ENCODE peak calls at places on chromosomes 7 and 10, in ten cellular contexts. One of them, this sample, is unnamed.

GRCh38 chr7:4631664-4632171 is 50.4 kb upstream of the FOXK1 start:
- DNase-seq in HCT116: peak; percentile 85
- DNase-seq in SK-N-SH: peak; percentile 88
- DNase-seq in H1: peak; percentile 57
- DNase-seq in A549: peak; percentile 98
- DNase-seq in GM12878: no peak
- DNase-seq in K562: peak; percentile 46
- DNase-seq in endothelial cell of umbilical vein: peak; percentile 76
- DNase-seq in NB4: peak; percentile 44
- DNase-seq in HepG2: peak; percentile 84
- DNase-seq in this sample: peak; percentile 67

GRCh38 chr10:131902211-131902610 is 1.4 kb downstream of the PPP2R2D start:
- DNase-seq in HCT116: no peak
- DNase-seq in SK-N-SH: no peak
- DNase-seq in H1: no peak
- DNase-seq in A549: no peak
- DNase-seq in GM12878: no peak
- DNase-seq in K562: no peak
- DNase-seq in endothelial cell of umbilical vein: no peak
- DNase-seq in NB4: peak; percentile 63
- DNase-seq in HepG2: no peak
- DNase-seq in this sample: no peak

GRCh38 chr7:124965553-124965952 is 35.9 kb upstream of the POT1 start:
- DNase-seq in HCT116: no peak
- DNase-seq in SK-N-SH: no peak
- DNase-seq in H1: no peak
- DNase-seq in A549: no peak
- DNase-seq in GM12878: no peak
- DNase-seq in K562: no peak
- DNase-seq in endothelial cell of umbilical vein: no peak
- DNase-seq in NB4: no peak
- DNase-seq in HepG2: no peak
- DNase-seq in this sample: no peak

GRCh38 chr10:71765176-71765906 is 8.0 kb downstream of the VSIR start:
- DNase-seq in HCT116: no peak
- DNase-seq in SK-N-SH: no peak
- DNase-seq in H1: no peak
- DNase-seq in A549: no peak
- DNase-seq in GM12878: no peak
- DNase-seq in K562: no peak
- DNase-seq in endothelial cell of umbilical vein: no peak
- DNase-seq in NB4: peak; percentile 94
- DNase-seq in HepG2: peak; percentile 15
- DNase-seq in this sample: no peak

GRCh38 chr10:68137174-68137573 is 27.9 kb downstream of the MYPN start:
- DNase-seq in HCT116: no peak
- DNase-seq in SK-N-SH: no peak
- DNase-seq in H1: no peak
- DNase-seq in A549: no peak
- DNase-seq in GM12878: no peak
- DNase-seq in K562: no peak
- DNase-seq in endothelial cell of umbilical vein: no peak
- DNase-seq in NB4: no peak
- DNase-seq in HepG2: no peak
- DNase-seq in this sample: no peak

GRCh38 chr10:47381427-47382379 is 2.4 kb downstream of the ZNF488 start:
- DNase-seq in HCT116: no peak
- DNase-seq in SK-N-SH: peak; percentile 7
- DNase-seq in H1: no peak
- DNase-seq in A549: no peak
- DNase-seq in GM12878: no peak
- DNase-seq in K562: no peak
- DNase-seq in endothelial cell of umbilical vein: no peak
- DNase-seq in NB4: no peak
- DNase-seq in HepG2: no peak
- DNase-seq in this sample: no peak

GRCh38 chr7:135964791-135965190 is 12.4 kb downstream of the MTPN start:
- DNase-seq in HCT116: no peak
- DNase-seq in SK-N-SH: no peak
- DNase-seq in H1: no peak
- DNase-seq in A549: no peak
- DNase-seq in GM12878: no peak
- DNase-seq in K562: no peak
- DNase-seq in endothelial cell of umbilical vein: no peak
- DNase-seq in NB4: no peak
- DNase-seq in HepG2: no peak
- DNase-seq in this sample: no peak

GRCh38 chr10:86179961-86180360 is 186.6 kb downstream of the GRID1 start:
- DNase-seq in HCT116: no peak
- DNase-seq in SK-N-SH: no peak
- DNase-seq in H1: no peak
- DNase-seq in A549: no peak
- DNase-seq in GM12878: no peak
- DNase-seq in K562: no peak
- DNase-seq in endothelial cell of umbilical vein: no peak
- DNase-seq in NB4: no peak
- DNase-seq in HepG2: no peak
- DNase-seq in this sample: no peak

DNA sequence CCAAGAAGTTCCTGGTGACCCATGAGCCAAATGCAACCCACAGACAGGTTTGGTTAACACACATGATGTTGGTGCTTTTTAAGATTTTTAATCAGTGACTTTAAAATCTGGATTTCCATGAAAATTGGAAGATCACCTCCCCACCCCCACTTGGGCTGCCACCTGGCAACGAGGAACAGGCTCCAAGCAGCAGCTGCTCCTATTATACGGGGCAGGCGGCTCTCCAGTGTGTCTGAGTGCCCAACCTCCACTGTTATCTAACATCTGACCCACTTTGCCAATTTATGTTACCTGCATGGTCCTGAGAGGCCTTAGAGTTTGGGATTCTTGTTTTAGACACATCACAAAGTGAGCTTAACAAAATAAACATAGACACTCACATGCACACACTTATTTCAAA is 56.4 kb downstream of the SGMS1 start:
- DNase-seq in HCT116: no peak
- DNase-seq in SK-N-SH: no peak
- DNase-seq in H1: no peak
- DNase-seq in A549: no peak
- DNase-seq in GM12878: no peak
- DNase-seq in K562: no peak
- DNase-seq in endothelial cell of umbilical vein: no peak
- DNase-seq in NB4: no peak
- DNase-seq in HepG2: no peak
- DNase-seq in this sample: no peak
- TF ChIP-seq MAX in HCT116: no peak
- TF ChIP-seq MAX in SK-N-SH: no peak
- TF ChIP-seq MAX in H1: no peak
- TF ChIP-seq MAX in A549: no peak
- TF ChIP-seq MAX in GM12878: no peak
- TF ChIP-seq MAX in K562: no peak
- TF ChIP-seq MAX in endothelial cell of umbilical vein: no peak
- TF ChIP-seq MAX in NB4: no peak
- TF ChIP-seq MAX in HepG2: no peak
- TF ChIP-seq MAX in this sample: no peak

GRCh38 chr10:93751074-93751572 is 6.6 kb upstream of the LGI1 start:
- DNase-seq in HCT116: no peak
- DNase-seq in SK-N-SH: no peak
- DNase-seq in H1: no peak
- DNase-seq in A549: no peak
- DNase-seq in GM12878: no peak
- DNase-seq in K562: no peak
- DNase-seq in endothelial cell of umbilical vein: no peak
- DNase-seq in NB4: no peak
- DNase-seq in HepG2: no peak
- DNase-seq in this sample: no peak

GRCh38 chr10:93753621-93754250 is 4.0 kb upstream of the LGI1 start:
- DNase-seq in HCT116: no peak
- DNase-seq in SK-N-SH: no peak
- DNase-seq in H1: no peak
- DNase-seq in A549: no peak
- DNase-seq in GM12878: no peak
- DNase-seq in K562: no peak
- DNase-seq in endothelial cell of umbilical vein: no peak
- DNase-seq in NB4: no peak
- DNase-seq in HepG2: no peak
- DNase-seq in this sample: no peak

GRCh38 chr10:93754761-93755160 is 3.0 kb upstream of the LGI1 start:
- DNase-seq in HCT116: no peak
- DNase-seq in SK-N-SH: no peak
- DNase-seq in H1: no peak
- DNase-seq in A549: no peak
- DNase-seq in GM12878: no peak
- DNase-seq in K562: no peak
- DNase-seq in endothelial cell of umbilical vein: no peak
- DNase-seq in NB4: no peak
- DNase-seq in HepG2: no peak
- DNase-seq in this sample: no peak

GRCh38 chr10:93751832-93752231 is 5.9 kb upstream of the LGI1 start:
- DNase-seq in HCT116: peak; percentile 34
- DNase-seq in SK-N-SH: peak; percentile 55
- DNase-seq in H1: no peak
- DNase-seq in A549: peak; percentile 61
- DNase-seq in GM12878: no peak
- DNase-seq in K562: peak; percentile 29
- DNase-seq in endothelial cell of umbilical vein: peak; percentile 12
- DNase-seq in NB4: peak; percentile 24
- DNase-seq in HepG2: no peak
- DNase-seq in this sample: peak; percentile 42

GRCh38 chr10:93752761-93753160 is 5.0 kb upstream of the LGI1 start:
- DNase-seq in HCT116: peak; percentile 49
- DNase-seq in SK-N-SH: no peak
- DNase-seq in H1: no peak
- DNase-seq in A549: peak; percentile 45
- DNase-seq in GM12878: no peak
- DNase-seq in K562: no peak
- DNase-seq in endothelial cell of umbilical vein: peak; percentile 3
- DNase-seq in NB4: peak; percentile 14
- DNase-seq in HepG2: no peak
- DNase-seq in this sample: no peak
- TF ChIP-seq MAX in HCT116: no peak
- TF ChIP-seq MAX in SK-N-SH: no peak
- TF ChIP-seq MAX in H1: no peak
- TF ChIP-seq MAX in A549: no peak
- TF ChIP-seq MAX in GM12878: no peak
- TF ChIP-seq MAX in K562: no peak
- TF ChIP-seq MAX in endothelial cell of umbilical vein: no peak
- TF ChIP-seq MAX in NB4: no peak
- TF ChIP-seq MAX in HepG2: no peak
- TF ChIP-seq MAX in this sample: no peak

GRCh38 chr10:79445708-79446450 is 455 bp upstream of the ZCCHC24 start:
- DNase-seq in HCT116: peak; percentile 92
- DNase-seq in SK-N-SH: peak; percentile 96
- DNase-seq in H1: peak; percentile 92
- DNase-seq in A549: peak; percentile 95
- DNase-seq in GM12878: peak; percentile 82
- DNase-seq in K562: peak; percentile 99
- DNase-seq in endothelial cell of umbilical vein: peak; percentile 98
- DNase-seq in NB4: peak; percentile 99
- DNase-seq in HepG2: peak; percentile 96
- DNase-seq in this sample: peak; percentile 98

GRCh38 chr10:79444243-79445119 is 943 bp downstream of the ZCCHC24 start:
- DNase-seq in HCT116: no peak
- DNase-seq in SK-N-SH: peak; percentile 78
- DNase-seq in H1: no peak
- DNase-seq in A549: peak; percentile 74
- DNase-seq in GM12878: no peak
- DNase-seq in K562: peak; percentile 79
- DNase-seq in endothelial cell of umbilical vein: peak; percentile 33
- DNase-seq in NB4: peak; percentile 96
- DNase-seq in HepG2: no peak
- DNase-seq in this sample: peak; percentile 67

GRCh38 chr10:79445217-79445707 is at the start of gene ZCCHC24:
- DNase-seq in HCT116: peak; percentile 22
- DNase-seq in SK-N-SH: no peak
- DNase-seq in H1: no peak
- DNase-seq in A549: peak; percentile 55
- DNase-seq in GM12878: no peak
- DNase-seq in K562: no peak
- DNase-seq in endothelial cell of umbilical vein: peak; percentile 34
- DNase-seq in NB4: peak; percentile 68
- DNase-seq in HepG2: no peak
- DNase-seq in this sample: peak; percentile 65

GRCh38 chr10:79447911-79448731 is 2.7 kb upstream of the ZCCHC24 start:
- DNase-seq in HCT116: no peak
- DNase-seq in SK-N-SH: no peak
- DNase-seq in H1: no peak
- DNase-seq in A549: no peak
- DNase-seq in GM12878: no peak
- DNase-seq in K562: no peak
- DNase-seq in endothelial cell of umbilical vein: no peak
- DNase-seq in NB4: no peak
- DNase-seq in HepG2: no peak
- DNase-seq in this sample: no peak

DNA sequence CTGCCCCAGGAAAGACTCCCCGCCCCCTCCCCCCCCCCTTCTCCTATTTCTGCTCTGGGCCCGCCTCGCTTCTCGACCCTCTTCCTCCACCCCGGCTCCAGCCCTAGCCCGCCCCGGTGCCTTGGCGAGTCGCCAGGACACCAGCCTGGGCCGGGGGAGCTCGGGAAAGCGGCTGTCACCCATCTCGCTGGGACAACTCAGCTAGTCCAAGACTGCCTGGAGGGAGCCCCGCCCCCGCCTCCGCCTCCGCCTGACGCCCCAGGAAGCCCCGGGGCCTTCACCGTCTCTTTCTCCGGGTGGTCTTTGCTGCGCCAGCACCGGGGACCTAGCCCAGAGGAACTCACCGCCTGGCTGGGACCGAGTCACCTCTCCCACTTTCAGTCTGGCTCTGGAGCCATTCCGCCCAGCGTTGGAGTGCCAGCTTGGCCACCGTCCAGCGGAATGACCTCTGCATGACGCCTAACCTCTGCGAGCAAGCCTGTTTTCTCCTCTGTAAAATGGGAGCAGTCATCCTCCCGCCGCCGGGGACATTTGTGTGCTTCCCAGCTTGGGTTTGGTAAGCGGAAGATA is 1.1 kb upstream of the ZCCHC24 start:
- DNase-seq in HCT116: no peak
- DNase-seq in SK-N-SH: peak; percentile 91
- DNase-seq in H1: no peak
- DNase-seq in A549: peak; percentile 18
- DNase-seq in GM12878: no peak
- DNase-seq in K562: peak; percentile 86
- DNase-seq in endothelial cell of umbilical vein: peak; percentile 36
- DNase-seq in NB4: no peak
- DNase-seq in HepG2: no peak
- DNase-seq in this sample: peak; percentile 63
- TF ChIP-seq MAX in HCT116: no peak
- TF ChIP-seq MAX in SK-N-SH: peak; percentile 51
- TF ChIP-seq MAX in H1: no peak
- TF ChIP-seq MAX in A549: no peak
- TF ChIP-seq MAX in GM12878: no peak
- TF ChIP-seq MAX in K562: no peak
- TF ChIP-seq MAX in endothelial cell of umbilical vein: no peak
- TF ChIP-seq MAX in NB4: no peak
- TF ChIP-seq MAX in HepG2: no peak
- TF ChIP-seq MAX in this sample: no peak

DNA sequence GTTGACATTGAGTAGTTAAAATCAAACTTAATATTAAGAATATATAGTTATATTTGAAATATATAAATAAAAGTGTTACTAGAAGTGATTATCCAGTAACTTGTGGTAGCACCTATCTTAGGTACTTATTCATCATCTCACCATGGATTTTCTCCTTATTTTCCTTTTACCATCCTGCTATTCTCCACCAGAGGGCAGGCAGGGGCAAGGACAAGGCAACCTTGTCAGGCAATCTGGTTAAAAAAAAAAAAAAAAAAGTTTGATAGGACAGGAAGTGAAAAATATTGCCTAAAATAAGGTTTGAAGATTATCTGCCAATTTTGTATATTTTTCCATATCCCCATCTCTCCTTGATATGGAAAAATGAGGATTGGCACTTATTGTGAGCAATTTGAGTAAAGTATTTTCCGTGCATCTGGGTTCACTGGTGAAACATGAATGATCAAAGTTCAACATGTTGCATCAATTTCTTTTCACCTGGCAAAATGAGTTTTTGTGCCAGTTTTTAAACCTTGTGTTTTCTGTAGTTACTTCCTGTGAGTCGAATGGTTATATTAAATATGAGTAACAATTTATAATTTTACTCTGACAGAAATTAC is 256.7 kb downstream of the AGMO start:
- DNase-seq in HCT116: peak; percentile 33
- DNase-seq in SK-N-SH: peak; percentile 36
- DNase-seq in H1: no peak
- DNase-seq in A549: peak; percentile 3
- DNase-seq in GM12878: no peak
- DNase-seq in K562: peak; percentile 19
- DNase-seq in endothelial cell of umbilical vein: peak; percentile 65
- DNase-seq in NB4: peak; percentile 50
- DNase-seq in HepG2: peak; percentile 33
- DNase-seq in this sample: peak; percentile 48
- TF ChIP-seq MAX in HCT116: no peak
- TF ChIP-seq MAX in SK-N-SH: no peak
- TF ChIP-seq MAX in H1: no peak
- TF ChIP-seq MAX in A549: no peak
- TF ChIP-seq MAX in GM12878: no peak
- TF ChIP-seq MAX in K562: no peak
- TF ChIP-seq MAX in endothelial cell of umbilical vein: no peak
- TF ChIP-seq MAX in NB4: no peak
- TF ChIP-seq MAX in HepG2: no peak
- TF ChIP-seq MAX in this sample: no peak

This sample was measured in WTC11.